ENCODE peak calls at places on chromosomes 3 and 15, in four cellular contexts. E is mammary epithelial cell, X is cardiac fibroblast, P is uterus. N is an unnamed sample.
A peak's percentile ranks its signal among the peaks of the same experiment; 100 is the strongest.

GRCh38 chr15:59174161-59174845 is 32.3 kb upstream of the LDHAL6B start:
- DNase-seq in X (no peak), E (no peak), P (no peak), N (no peak)

GRCh38 chr3:156383433-156384025 is 171.4 kb downstream of the SSR3 start:
- DNase-seq in E (no peak), X (no peak), P (no peak), N (peak; percentile 40)

GRCh38 chr3:134361162-134361831 is 12.9 kb downstream of the AMOTL2 start:
- DNase-seq in P (no peak), X (no peak), E (no peak), N (no peak)

GRCh38 chr3:63960048-63960711 is 48.0 kb upstream of the SCAANT1 start:
- DNase-seq in E (peak; percentile 71), X (peak; percentile 82), P (peak; percentile 42), N (peak; percentile 82)

GRCh38 chr3:80244390-80244789 is 476.6 kb upstream of the ROBO1 start:
- DNase-seq in P (no peak), X (peak; percentile 65), E (no peak), N (peak; percentile 5)

GRCh38 chr3:21718161-21718765 is 32.7 kb downstream of the ZNF385D start:
- DNase-seq in P (no peak), X (peak; percentile 99), E (peak; percentile 95), N (peak; percentile 99)

GRCh38 chr3:31106204-31106603 is 211.7 kb upstream of the GADL1 start:
- DNase-seq in X (peak; percentile 94), P (no peak), E (peak; percentile 95), N (peak; percentile 92)

GRCh38 chr3:71728632-71729342 is 3.6 kb upstream of the EIF4E3 start:
- DNase-seq in P (no peak), E (no peak), X (no peak), N (no peak)

GRCh38 chr3:39196671-39197446 is 4.5 kb upstream of the XIRP1 start:
- DNase-seq in X (no peak), E (no peak), P (no peak), N (no peak)

GRCh38 chr3:9175421-9175820 is 74.0 kb downstream of the SRGAP3 start:
- DNase-seq in P (no peak), X (peak; percentile 2), E (peak; percentile 85), N (no peak)

GRCh38 chr15:100686725-100687488 is 84.5 kb downstream of the ASB7 start:
- DNase-seq in P (no peak), X (peak; percentile 93), E (no peak), N (peak; percentile 90)

GRCh38 chr3:124586126-124587052 is 143.9 kb upstream of the UMPS start:
- DNase-seq in X (no peak), E (no peak), P (no peak), N (no peak)

GRCh38 chr3:51500632-51501131 is 867 bp upstream of the DCAF1 start:
- DNase-seq in E (no peak), P (peak; percentile 22), X (no peak), N (no peak)

GRCh38 chr15:77019476-77020331 is 24.8 kb downstream of the PSTPIP1 start:
- DNase-seq in X (peak; percentile 62), P (no peak), E (peak; percentile 35), N (no peak)

GRCh38 chr15:68304611-68305337 is 27.2 kb downstream of the FEM1B start:
- DNase-seq in E (peak; percentile 87), P (peak; percentile 23), X (no peak), N (no peak)

GRCh38 chr3:50388021-50388719 is 28.8 kb upstream of the TMEM115 start:
- DNase-seq in E (no peak), P (no peak), X (no peak), N (no peak)

GRCh38 chr15:79067434-79067833 is 23.1 kb downstream of the RASGRF1 start:
- DNase-seq in E (no peak), P (no peak), X (no peak), N (no peak)

GRCh38 chr3:113062717-113063116 is 71.9 kb downstream of the GTPBP8 start:
- DNase-seq in E (no peak), X (no peak), P (no peak), N (no peak)

GRCh38 chr3:185724761-185725160 is 100.1 kb downstream of the IGF2BP2 start:
- DNase-seq in P (no peak), X (peak; percentile 56), E (no peak), N (peak; percentile 45)

GRCh38 chr15:61755461-61755860 is 304.8 kb downstream of the VPS13C start:
- DNase-seq in E (no peak), X (no peak), P (no peak), N (no peak)

GRCh38 chr3:131028844-131029243 is 2.2 kb downstream of the NEK11 start:
- DNase-seq in E (no peak), X (no peak), P (no peak), N (no peak)

GRCh38 chr3:52162250-52162872 is 8.1 kb upstream of the POC1A start:
- DNase-seq in X (no peak), E (no peak), P (no peak), N (no peak)

GRCh38 chr3:43161684-43162512 is 56.0 kb upstream of the POMGNT2 start:
- DNase-seq in E (no peak), X (peak; percentile 87), P (no peak), N (peak; percentile 69)

GRCh38 chr3:149655826-149656599 is 1.8 kb downstream of the WWTR1 start:
- DNase-seq in X (peak; percentile 44), P (no peak), E (no peak), N (no peak)

GRCh38 chr3:139718415-139718814 is 40.6 kb upstream of the NMNAT3 start:
- DNase-seq in X (peak; percentile 57), P (no peak), E (peak; percentile 12), N (peak; percentile 45)

GRCh38 chr3:15630646-15631350 is 29.3 kb downstream of the BTD start:
- DNase-seq in P (no peak), X (peak; percentile 84), E (peak; percentile 50), N (peak; percentile 66)

GRCh38 chr15:91553455-91553854 is 300.1 kb upstream of the SLCO3A1 start:
- DNase-seq in P (no peak), X (no peak), E (no peak), N (no peak)

GRCh38 chr3:42755681-42756578 is 17.1 kb downstream of the CCDC13 start:
- DNase-seq in E (peak; percentile 14), X (peak; percentile 49), P (no peak), N (peak; percentile 39)

GRCh38 chr15:82168757-82169156 is 93.8 kb downstream of the EFL1 start:
- DNase-seq in E (no peak), X (no peak), P (no peak), N (no peak)

DNA sequence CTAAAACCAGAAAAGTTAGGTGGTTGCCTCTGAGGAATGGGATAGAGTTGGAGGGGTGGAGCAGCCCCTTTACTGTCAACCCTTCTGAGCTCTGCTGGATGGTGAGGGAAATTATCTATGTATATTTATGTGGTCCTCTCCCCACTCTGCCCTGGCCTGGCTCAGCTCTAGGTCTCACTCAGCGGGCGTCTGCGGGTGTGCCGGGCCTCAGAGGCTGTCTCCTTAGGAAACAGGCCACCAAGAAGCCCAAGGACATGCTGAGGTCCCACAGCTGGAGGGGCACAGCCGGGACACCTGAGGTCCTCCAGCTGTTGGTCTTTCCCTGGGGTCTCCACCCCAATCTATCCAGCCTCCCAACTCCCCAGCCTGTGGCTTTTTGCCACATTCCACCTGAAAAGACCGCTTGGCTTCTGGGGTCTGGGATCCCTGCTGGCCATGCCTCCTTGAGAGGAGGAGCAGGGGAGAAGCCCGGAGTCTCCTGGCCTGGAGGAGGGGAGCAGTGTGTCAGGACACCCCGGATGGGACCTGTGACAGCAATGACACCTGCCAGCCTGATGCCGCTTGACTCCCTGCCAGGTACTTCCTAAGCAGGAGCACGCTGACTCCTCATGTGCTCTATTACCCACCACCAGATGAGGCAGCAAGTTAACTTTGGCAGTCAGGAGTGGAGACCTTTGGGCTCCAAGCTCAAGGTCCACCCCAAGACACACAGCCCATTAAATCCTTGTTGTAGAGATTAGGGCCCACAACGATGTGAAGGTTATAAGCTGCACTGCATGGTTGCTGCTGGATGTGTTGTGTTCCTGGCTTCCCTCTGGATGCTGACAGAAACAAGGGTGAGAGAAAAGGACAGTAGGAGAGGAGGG is at the start of gene SLC28A1:
- DNase-seq in P (no peak), X (no peak), E (no peak), N (no peak)
- H3K4me3 ChIP-seq in P (no peak within 1 kb of the TSS), X (no peak within 1 kb of the TSS), E (no peak within 1 kb of the TSS), N (no peak within 1 kb of the TSS)

GRCh38 chr3:66493464-66494099 is 7.2 kb downstream of the LRIG1 start:
- DNase-seq in X (no peak), P (no peak), E (no peak), N (no peak)

GRCh38 chr3:66490214-66490613 is 10.6 kb downstream of the LRIG1 start:
- DNase-seq in P (no peak), E (no peak), X (peak; percentile 53), N (peak; percentile 55)

GRCh38 chr3:66490984-66491383 is 9.8 kb downstream of the LRIG1 start:
- DNase-seq in X (no peak), P (no peak), E (no peak), N (no peak)

GRCh38 chr3:66494964-66495581 is 5.7 kb downstream of the LRIG1 start:
- DNase-seq in X (no peak), E (no peak), P (no peak), N (peak; percentile 59)

DNA sequence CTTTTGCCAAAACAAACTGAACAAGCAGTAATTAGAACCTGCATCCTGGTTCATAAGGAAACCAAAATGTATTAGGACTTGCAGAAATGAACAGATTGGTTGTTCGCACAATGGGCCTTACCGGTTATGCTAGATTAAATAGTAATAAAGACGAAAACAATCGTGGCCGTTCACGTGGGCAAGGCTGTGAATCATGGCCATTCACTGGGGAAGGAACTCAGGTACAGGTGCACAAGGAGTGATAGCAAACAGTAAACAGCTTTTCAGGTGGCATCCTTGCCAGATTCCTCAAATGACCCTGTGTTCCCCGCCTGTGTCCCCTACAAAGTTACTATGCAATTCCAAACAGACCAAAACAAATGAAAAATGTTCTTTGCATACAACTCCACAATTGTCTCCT is 8.2 kb downstream of the LRIG1 start:
- DNase-seq in P (no peak), X (no peak), E (no peak), N (no peak)
- TF ChIP-seq CTCF in P (no peak), X (no peak), E (no peak), N (no peak)

GRCh38 chr15:44311136-44311535 is 22.6 kb downstream of the GOLM2 start:
- DNase-seq in X (no peak), P (no peak), E (no peak), N (no peak)

GRCh38 chr15:44308874-44309273 is 20.4 kb downstream of the GOLM2 start:
- DNase-seq in E (no peak), P (no peak), X (no peak), N (no peak)

GRCh38 chr15:44312108-44312507 is 23.6 kb downstream of the GOLM2 start:
- DNase-seq in P (no peak), E (no peak), X (no peak), N (no peak)

GRCh38 chr15:44307712-44308111 is 19.2 kb downstream of the GOLM2 start:
- DNase-seq in X (no peak), E (no peak), P (no peak), N (no peak)

GRCh38 chr15:44308415-44308814 is 19.9 kb downstream of the GOLM2 start:
- DNase-seq in X (no peak), P (no peak), E (no peak), N (no peak)
- H3K4me3 ChIP-seq in X (no peak overlapping the region), P (no peak overlapping the region), E (no peak overlapping the region), N (no peak overlapping the region)

GRCh38 chr3:65166531-65166930 is 478.7 kb upstream of the ADAMTS9 start:
- DNase-seq in P (no peak), E (peak; percentile 46), X (no peak), N (no peak)

GRCh38 chr3:65173841-65174240 is 486.0 kb upstream of the ADAMTS9 start:
- DNase-seq in P (no peak), E (peak; percentile 27), X (peak; percentile 28), N (no peak)

GRCh38 chr3:65168547-65168946 is 480.7 kb upstream of the ADAMTS9 start:
- DNase-seq in P (no peak), X (no peak), E (no peak), N (no peak)

GRCh38 chr3:65174713-65175112 is 486.9 kb upstream of the ADAMTS9 start:
- DNase-seq in X (no peak), E (no peak), P (no peak), N (no peak)

GRCh38 chr3:65170357-65171090 is 482.7 kb upstream of the ADAMTS9 start:
- DNase-seq in P (peak; percentile 87), X (peak; percentile 95), E (peak; percentile 82), N (peak; percentile 87)
- TF ChIP-seq CTCF in P (no peak), X (peak; percentile 48), E (peak; percentile 24), N (peak; percentile 23)